ENCODE peak calls at places on chromosomes 1 and 21, in seven cellular contexts. One of them, this sample, is unnamed.

GRCh38 chr1:205088341-205088740 is 4.1 kb upstream of the TMEM81 start:
- DNase-seq in stomach: no peak
- DNase-seq in prostate gland: no peak
- DNase-seq in upper lobe of left lung: no peak
- DNase-seq in ovary: no peak
- DNase-seq in adrenal gland: no peak
- DNase-seq in heart left ventricle: no peak
- DNase-seq in this sample: no peak

GRCh38 chr1:181424786-181425403 is 58.4 kb upstream of the CACNA1E start:
- DNase-seq in stomach: peak
- DNase-seq in prostate gland: peak
- DNase-seq in upper lobe of left lung: peak
- DNase-seq in ovary: peak
- DNase-seq in adrenal gland: peak
- DNase-seq in heart left ventricle: peak
- DNase-seq in this sample: peak

GRCh38 chr1:228278432-228278941 is 70.6 kb downstream of the OBSCN start:
- DNase-seq in stomach: no peak
- DNase-seq in prostate gland: no peak
- DNase-seq in upper lobe of left lung: no peak
- DNase-seq in ovary: no peak
- DNase-seq in adrenal gland: no peak
- DNase-seq in heart left ventricle: no peak
- DNase-seq in this sample: peak

GRCh38 chr1:17023103-17023502 is 11.4 kb upstream of the ATP13A2 start:
- DNase-seq in stomach: no peak
- DNase-seq in prostate gland: no peak
- DNase-seq in upper lobe of left lung: no peak
- DNase-seq in ovary: no peak
- DNase-seq in adrenal gland: no peak
- DNase-seq in heart left ventricle: no peak
- DNase-seq in this sample: no peak

GRCh38 chr1:160114085-160114484 is 1.5 kb upstream of the ATP1A2 start:
- DNase-seq in stomach: no peak
- DNase-seq in prostate gland: no peak
- DNase-seq in upper lobe of left lung: no peak
- DNase-seq in ovary: peak
- DNase-seq in adrenal gland: no peak
- DNase-seq in heart left ventricle: no peak
- DNase-seq in this sample: no peak

GRCh38 chr1:8822383-8823294 is 5.2 kb upstream of the RERE start:
- DNase-seq in stomach: peak
- DNase-seq in prostate gland: no peak
- DNase-seq in upper lobe of left lung: no peak
- DNase-seq in ovary: no peak
- DNase-seq in adrenal gland: no peak
- DNase-seq in heart left ventricle: no peak
- DNase-seq in this sample: peak

GRCh38 chr1:76770979-76771378 is 96.3 kb upstream of the ST6GALNAC5 start:
- DNase-seq in stomach: no peak
- DNase-seq in prostate gland: no peak
- DNase-seq in upper lobe of left lung: no peak
- DNase-seq in ovary: no peak
- DNase-seq in adrenal gland: no peak
- DNase-seq in heart left ventricle: no peak
- DNase-seq in this sample: no peak

GRCh38 chr1:37315236-37315870 is 159.0 kb upstream of the ZC3H12A start:
- DNase-seq in stomach: no peak
- DNase-seq in prostate gland: no peak
- DNase-seq in upper lobe of left lung: no peak
- DNase-seq in ovary: no peak
- DNase-seq in adrenal gland: no peak
- DNase-seq in heart left ventricle: no peak
- DNase-seq in this sample: no peak

GRCh38 chr1:215076312-215076711 is 6.2 kb upstream of the KCNK2 start:
- DNase-seq in stomach: no peak
- DNase-seq in prostate gland: no peak
- DNase-seq in upper lobe of left lung: no peak
- DNase-seq in ovary: no peak
- DNase-seq in adrenal gland: no peak
- DNase-seq in heart left ventricle: no peak
- DNase-seq in this sample: no peak

GRCh38 chr1:15948600-15949452 is 27.1 kb downstream of the ZBTB17 start:
- DNase-seq in stomach: peak
- DNase-seq in prostate gland: no peak
- DNase-seq in upper lobe of left lung: peak
- DNase-seq in ovary: peak
- DNase-seq in adrenal gland: peak
- DNase-seq in heart left ventricle: peak
- DNase-seq in this sample: peak

GRCh38 chr1:116580446-116581322 is 9.9 kb upstream of the CD58 start:
- DNase-seq in stomach: no peak
- DNase-seq in prostate gland: no peak
- DNase-seq in upper lobe of left lung: no peak
- DNase-seq in ovary: no peak
- DNase-seq in adrenal gland: no peak
- DNase-seq in heart left ventricle: no peak
- DNase-seq in this sample: no peak

GRCh38 chr1:42852608-42852980 is 6.2 kb downstream of the ZNF691 start:
- DNase-seq in stomach: no peak
- DNase-seq in prostate gland: no peak
- DNase-seq in upper lobe of left lung: no peak
- DNase-seq in ovary: no peak
- DNase-seq in adrenal gland: no peak
- DNase-seq in heart left ventricle: no peak
- DNase-seq in this sample: no peak

GRCh38 chr1:66426231-66426853 is 107.6 kb upstream of the SGIP1 start:
- DNase-seq in stomach: no peak
- DNase-seq in prostate gland: no peak
- DNase-seq in upper lobe of left lung: no peak
- DNase-seq in ovary: no peak
- DNase-seq in adrenal gland: no peak
- DNase-seq in heart left ventricle: no peak
- DNase-seq in this sample: no peak

GRCh38 chr1:101183388-101183699 is 53.5 kb upstream of the S1PR1 start:
- DNase-seq in stomach: no peak
- DNase-seq in prostate gland: no peak
- DNase-seq in upper lobe of left lung: no peak
- DNase-seq in ovary: no peak
- DNase-seq in adrenal gland: no peak
- DNase-seq in heart left ventricle: no peak
- DNase-seq in this sample: no peak

GRCh38 chr1:91166106-91166712 is 144.4 kb upstream of the ZNF644 start:
- DNase-seq in stomach: peak
- DNase-seq in prostate gland: no peak
- DNase-seq in upper lobe of left lung: peak
- DNase-seq in ovary: peak
- DNase-seq in adrenal gland: peak
- DNase-seq in heart left ventricle: no peak
- DNase-seq in this sample: no peak

GRCh38 chr1:26169669-26170471 is at the start of gene ZNF593:
- DNase-seq in stomach: peak
- DNase-seq in prostate gland: peak
- DNase-seq in upper lobe of left lung: peak
- DNase-seq in ovary: peak
- DNase-seq in adrenal gland: peak
- DNase-seq in heart left ventricle: peak
- DNase-seq in this sample: peak

GRCh38 chr1:183205196-183205781 is 19.2 kb downstream of the LAMC2 start:
- DNase-seq in stomach: no peak
- DNase-seq in prostate gland: no peak
- DNase-seq in upper lobe of left lung: no peak
- DNase-seq in ovary: no peak
- DNase-seq in adrenal gland: no peak
- DNase-seq in heart left ventricle: no peak
- DNase-seq in this sample: no peak

GRCh38 chr21:17921579-17922530 is 102.7 kb upstream of the C21orf91 start:
- DNase-seq in stomach: no peak
- DNase-seq in prostate gland: peak
- DNase-seq in upper lobe of left lung: no peak
- DNase-seq in ovary: no peak
- DNase-seq in adrenal gland: no peak
- DNase-seq in heart left ventricle: no peak
- DNase-seq in this sample: peak

GRCh38 chr1:6034750-6035096 is 11.0 kb upstream of the KCNAB2 start:
- DNase-seq in stomach: no peak
- DNase-seq in prostate gland: no peak
- DNase-seq in upper lobe of left lung: no peak
- DNase-seq in ovary: no peak
- DNase-seq in adrenal gland: no peak
- DNase-seq in heart left ventricle: no peak
- DNase-seq in this sample: no peak
- TF ChIP-seq CTCF in stomach: no peak
- TF ChIP-seq CTCF in prostate gland: no peak
- TF ChIP-seq CTCF in upper lobe of left lung: no peak
- TF ChIP-seq CTCF in ovary: no peak
- TF ChIP-seq CTCF in adrenal gland: no peak
- TF ChIP-seq CTCF in heart left ventricle: no peak
- TF ChIP-seq CTCF in this sample: no peak

DNA sequence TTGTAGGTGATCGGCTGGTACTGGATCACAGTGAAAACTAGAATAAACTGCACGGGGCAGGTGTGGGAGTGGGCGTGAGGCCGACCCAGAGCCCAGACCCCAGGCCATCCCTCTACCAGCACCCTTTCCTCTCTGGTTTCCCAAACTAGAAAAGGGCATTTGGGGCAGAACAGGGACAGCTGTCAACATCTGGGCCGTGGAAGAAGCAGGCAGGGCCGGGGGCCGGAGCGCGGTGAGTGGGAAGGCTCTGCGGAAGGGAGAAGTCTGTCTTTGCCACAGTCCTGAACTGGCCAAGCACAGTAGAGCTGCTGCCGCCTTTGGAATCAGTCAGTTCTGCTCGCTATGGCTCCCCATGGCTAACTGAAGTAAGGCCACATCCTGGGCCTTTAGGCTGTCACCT is 6.6 kb downstream of the CCDC24 start:
- DNase-seq in stomach: no peak
- DNase-seq in prostate gland: no peak
- DNase-seq in upper lobe of left lung: no peak
- DNase-seq in ovary: no peak
- DNase-seq in adrenal gland: no peak
- DNase-seq in heart left ventricle: no peak
- DNase-seq in this sample: no peak
- H3K4me3 ChIP-seq in stomach: no peak
- H3K4me3 ChIP-seq in prostate gland: no peak
- H3K4me3 ChIP-seq in upper lobe of left lung: no peak
- H3K4me3 ChIP-seq in ovary: no peak
- H3K4me3 ChIP-seq in adrenal gland: no peak
- H3K4me3 ChIP-seq in heart left ventricle: no peak
- H3K4me3 ChIP-seq in this sample: no peak

DNA sequence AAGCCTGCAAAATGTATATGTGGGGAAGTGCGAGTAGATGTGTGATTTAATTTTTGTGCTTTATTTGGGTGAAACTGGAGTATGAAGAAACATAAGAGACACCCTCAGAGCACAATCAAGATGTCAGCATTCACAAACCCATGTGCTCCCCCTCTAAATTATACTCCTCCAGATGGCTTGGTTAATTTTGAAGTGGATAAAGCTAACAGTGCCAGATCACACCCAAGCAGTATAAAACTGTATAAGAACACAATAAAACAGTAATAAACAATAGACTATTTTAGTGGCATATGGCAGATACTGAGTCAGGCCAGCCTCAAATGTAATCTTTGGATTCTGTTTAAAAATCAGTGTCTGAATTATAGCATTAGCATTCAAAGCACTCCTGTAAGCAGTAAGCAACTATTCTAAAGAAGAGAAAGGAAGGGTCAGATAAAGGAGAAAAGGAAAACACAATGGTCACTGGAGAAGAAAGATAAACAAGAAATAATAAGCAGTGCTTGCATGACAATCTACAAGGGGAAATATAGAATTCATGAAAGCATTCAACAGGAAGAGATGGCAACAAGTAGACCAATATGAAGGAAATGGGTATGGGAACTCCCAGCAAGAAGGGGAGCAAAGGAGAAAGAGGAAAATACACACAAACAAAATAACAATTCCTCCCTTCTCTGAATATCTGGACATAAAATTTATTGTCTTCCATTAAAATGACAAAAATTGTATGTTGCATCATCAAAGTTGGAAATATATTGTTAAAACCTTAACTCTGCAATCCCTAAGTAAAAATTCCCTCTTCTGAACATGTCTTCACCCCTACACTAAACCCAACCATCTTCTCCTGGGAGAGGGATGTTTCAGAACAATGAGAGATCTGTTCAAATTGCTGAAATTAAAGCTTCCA is 206.1 kb upstream of the SAMSN1 start:
- DNase-seq in stomach: no peak
- DNase-seq in prostate gland: no peak
- DNase-seq in upper lobe of left lung: no peak
- DNase-seq in ovary: no peak
- DNase-seq in adrenal gland: no peak
- DNase-seq in heart left ventricle: no peak
- DNase-seq in this sample: no peak
- TF ChIP-seq POLR2A in stomach: no peak
- TF ChIP-seq POLR2A in prostate gland: no peak
- TF ChIP-seq POLR2A in upper lobe of left lung: no peak
- TF ChIP-seq POLR2A in ovary: no peak
- TF ChIP-seq POLR2A in adrenal gland: no peak
- TF ChIP-seq POLR2A in heart left ventricle: no peak
- TF ChIP-seq POLR2A in this sample: no peak

GRCh38 chr1:18972991-18973390 is 16.5 kb upstream of the IFFO2 start:
- DNase-seq in stomach: no peak
- DNase-seq in prostate gland: no peak
- DNase-seq in upper lobe of left lung: no peak
- DNase-seq in ovary: no peak
- DNase-seq in adrenal gland: no peak
- DNase-seq in heart left ventricle: no peak
- DNase-seq in this sample: peak

GRCh38 chr1:18973446-18973955 is 17.0 kb upstream of the IFFO2 start:
- DNase-seq in stomach: no peak
- DNase-seq in prostate gland: no peak
- DNase-seq in upper lobe of left lung: no peak
- DNase-seq in ovary: no peak
- DNase-seq in adrenal gland: no peak
- DNase-seq in heart left ventricle: no peak
- DNase-seq in this sample: no peak

GRCh38 chr1:18970762-18971161 is 14.3 kb upstream of the IFFO2 start:
- DNase-seq in stomach: no peak
- DNase-seq in prostate gland: no peak
- DNase-seq in upper lobe of left lung: no peak
- DNase-seq in ovary: no peak
- DNase-seq in adrenal gland: no peak
- DNase-seq in heart left ventricle: no peak
- DNase-seq in this sample: no peak

GRCh38 chr1:18974005-18974404 is 17.5 kb upstream of the IFFO2 start:
- DNase-seq in stomach: no peak
- DNase-seq in prostate gland: no peak
- DNase-seq in upper lobe of left lung: no peak
- DNase-seq in ovary: no peak
- DNase-seq in adrenal gland: no peak
- DNase-seq in heart left ventricle: no peak
- DNase-seq in this sample: peak

DNA sequence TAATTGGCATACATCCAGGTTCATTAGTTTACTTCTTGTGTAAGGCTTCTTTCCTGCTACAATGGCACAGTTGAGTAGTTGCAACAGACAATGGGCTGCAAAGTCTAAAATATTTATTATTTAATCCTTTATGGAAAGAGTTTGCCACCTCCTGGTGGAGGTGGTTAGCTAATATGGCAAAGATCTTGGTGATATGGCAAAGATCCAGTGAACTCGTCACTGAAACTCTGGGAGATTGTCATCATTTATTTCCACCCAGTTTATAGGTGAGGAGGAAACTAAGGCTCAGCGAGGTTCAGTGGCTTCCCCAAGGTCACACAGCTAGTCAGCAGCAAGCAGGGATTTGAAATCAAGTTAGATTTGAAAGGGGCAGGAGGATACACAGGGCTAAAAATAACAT is 16.1 kb upstream of the IFFO2 start:
- DNase-seq in stomach: no peak
- DNase-seq in prostate gland: no peak
- DNase-seq in upper lobe of left lung: no peak
- DNase-seq in ovary: no peak
- DNase-seq in adrenal gland: no peak
- DNase-seq in heart left ventricle: no peak
- DNase-seq in this sample: no peak
- TF ChIP-seq CTCF in stomach: no peak
- TF ChIP-seq CTCF in prostate gland: no peak
- TF ChIP-seq CTCF in upper lobe of left lung: peak
- TF ChIP-seq CTCF in ovary: no peak
- TF ChIP-seq CTCF in adrenal gland: peak
- TF ChIP-seq CTCF in heart left ventricle: peak
- TF ChIP-seq CTCF in this sample: no peak

This sample was measured in lower leg skin.